ENCODE peak calls at places on chromosomes 2 and 18, in six cellular contexts. S is B cell, P is CD14-positive monocyte, F is cardiac muscle cell, T is body of pancreas, A is nephron progenitor cell. O is an unnamed sample.

GRCh38 chr2:203936535-203936934 is at the start of gene ICOS:
- DNase-seq in S (no peak), P (no peak), F (no peak), T (no peak), A (no peak), O (no peak)

GRCh38 chr2:207319321-207319720 is 153.6 kb upstream of the KLF7 start:
- DNase-seq in S (no peak), P (no peak), F (no peak), T (peak; percentile 20), A (no peak), O (no peak)

GRCh38 chr18:79786781-79787526 is 10.8 kb upstream of the KCNG2 start:
- DNase-seq in S (no peak), P (no peak), F (no peak), T (no peak), A (no peak), O (no peak)

GRCh38 chr2:239929504-239929903 is 95.6 kb downstream of the NDUFA10 start:
- DNase-seq in S (peak; percentile 7), P (peak; percentile 41), F (no peak), T (no peak), A (no peak), O (no peak)

GRCh38 chr18:6593142-6593889 is 136.2 kb upstream of the ARHGAP28 start:
- DNase-seq in S (no peak), P (no peak), F (no peak), T (no peak), A (no peak), O (peak; percentile 6)

GRCh38 chr2:199456383-199457146 is 1.2 kb downstream of the SATB2 start:
- DNase-seq in S (no peak), P (no peak), F (no peak), T (no peak), A (no peak), O (no peak)

GRCh38 chr2:126971162-126971480 is 72.4 kb downstream of the TEX51 start:
- DNase-seq in S (no peak), P (no peak), F (no peak), T (no peak), A (no peak), O (no peak)

GRCh38 chr2:199603748-199604291 is 146.1 kb upstream of the SATB2 start:
- DNase-seq in S (no peak), P (no peak), F (peak; percentile 29), T (no peak), A (peak; percentile 52), O (no peak)

GRCh38 chr2:39567507-39567906 is 98.2 kb upstream of the TMEM178A start:
- DNase-seq in S (no peak), P (no peak), F (no peak), T (no peak), A (no peak), O (no peak)

GRCh38 chr18:55243255-55243654 is 284.0 kb upstream of the CCDC68 start:
- DNase-seq in S (no peak), P (no peak), F (no peak), T (no peak), A (no peak), O (no peak)

GRCh38 chr18:55245200-55245599 is 285.9 kb upstream of the CCDC68 start:
- DNase-seq in S (no peak), P (no peak), F (no peak), T (no peak), A (no peak), O (no peak)

GRCh38 chr18:55246278-55246677 is 287.0 kb upstream of the CCDC68 start:
- DNase-seq in S (no peak), P (no peak), F (no peak), T (no peak), A (no peak), O (no peak)

GRCh38 chr18:55243852-55244251 is 284.6 kb upstream of the CCDC68 start:
- DNase-seq in S (no peak), P (no peak), F (no peak), T (no peak), A (no peak), O (no peak)

GRCh38 chr18:55244520-55244919 is 285.3 kb upstream of the CCDC68 start:
- DNase-seq in S (no peak), P (no peak), F (no peak), T (no peak), A (no peak), O (no peak)
- TF ChIP-seq CTCF in S (no peak), P (no peak), F (no peak), T (no peak), A (no peak), O (no peak)

GRCh38 chr2:215397632-215398341 is 38.1 kb downstream of the FN1 start:
- DNase-seq in S (no peak), P (no peak), F (peak; percentile 23), T (no peak), A (no peak), O (no peak)
- TF ChIP-seq CTCF in S (no peak), P (no peak), F (peak; percentile 30), T (no peak), A (no peak), O (no peak)

DNA sequence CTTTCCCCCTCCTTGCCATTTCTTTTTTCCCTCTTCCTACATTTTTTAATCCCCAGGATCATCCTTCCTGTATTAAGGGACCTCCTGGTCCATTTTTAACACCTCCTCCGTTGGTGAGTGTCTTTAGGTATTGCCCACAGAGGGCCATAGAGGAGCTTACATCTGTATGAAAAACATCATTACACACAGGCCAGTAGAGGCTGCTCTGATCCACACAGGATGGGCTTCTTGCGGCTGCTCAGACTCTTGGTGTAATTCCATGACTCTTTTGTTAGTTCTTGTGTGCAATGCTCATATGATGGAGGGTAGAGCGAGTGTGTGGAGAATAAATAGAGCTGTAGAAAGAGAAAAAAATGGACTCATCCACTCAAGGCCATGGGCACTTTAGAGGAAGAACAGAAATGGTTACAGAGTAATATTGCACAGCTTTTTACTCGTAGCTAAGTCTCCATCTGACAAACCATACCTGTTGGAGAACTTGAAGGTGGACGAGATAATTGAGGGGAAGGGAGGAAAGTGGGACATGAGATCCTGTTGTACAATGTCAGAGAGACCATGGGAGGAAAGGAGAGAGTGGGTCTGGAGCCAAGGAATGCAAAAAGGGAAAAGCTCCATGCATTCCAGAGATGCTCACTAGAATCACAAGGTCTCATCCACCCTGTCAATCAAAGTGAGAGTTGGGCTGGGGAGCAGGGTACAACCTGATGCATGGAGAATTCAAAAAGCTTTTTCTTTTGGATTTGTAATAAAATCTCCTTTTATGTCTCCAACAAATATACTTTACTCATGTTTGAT is 129.7 kb upstream of the TNP1 start:
- DNase-seq in S (no peak), P (no peak), F (no peak), T (no peak), A (no peak), O (peak; percentile 8)
- TF ChIP-seq CTCF in S (no peak), P (no peak), F (peak; percentile 24), T (no peak), A (no peak), O (peak; percentile 19)

GRCh38 chr2:237456200-237456731 is 30.8 kb upstream of the MLPH start:
- DNase-seq in S (no peak), P (no peak), F (no peak), T (no peak), A (no peak), O (no peak)
- TF ChIP-seq CTCF in S (no peak), P (no peak), F (no peak), T (no peak), A (no peak), O (no peak)

O was measured in retinal pigment epithelial cell.